ENCODE peak calls at places on chromosomes 3 and 15, in six cellular contexts. K, R, G, W, E and C are unnamed samples.

GRCh38 chr15:47511241-47511640 is 206.1 kb upstream of the SEMA6D start:
- DNase-seq in K (no peak), R (no peak), G (no peak), W (no peak), E (no peak), C (no peak)

GRCh38 chr15:70343961-70344360 is 246.2 kb upstream of the TLE3 start:
- DNase-seq in K (no peak), R (no peak), G (no peak), W (no peak), E (peak), C (no peak)

GRCh38 chr3:39158138-39158715 is 4.8 kb upstream of the CSRNP1 start:
- DNase-seq in K (no peak), R (no peak), G (no peak), W (no peak), E (no peak), C (no peak)

GRCh38 chr3:120506828-120507774 is 56.3 kb upstream of the FSTL1 start:
- DNase-seq in K (peak), R (no peak), G (no peak), W (peak), E (no peak), C (peak)

GRCh38 chr3:98994128-98994762 is 92.8 kb upstream of the DCBLD2 start:
- DNase-seq in K (peak), R (no peak), G (no peak), W (peak), E (no peak), C (no peak)

GRCh38 chr3:11221818-11222217 is 50.4 kb upstream of the ATG7 start:
- DNase-seq in K (no peak), R (no peak), G (no peak), W (no peak), E (no peak), C (no peak)

GRCh38 chr3:156593814-156594213 is 38.9 kb upstream of the SSR3 start:
- DNase-seq in K (no peak), R (no peak), G (no peak), W (no peak), E (no peak), C (no peak)

GRCh38 chr15:58182460-58183163 is 44.4 kb downstream of the AQP9 start:
- DNase-seq in K (peak), R (peak), G (peak), W (peak), E (no peak), C (peak)

GRCh38 chr3:120673116-120673515 is 8.9 kb downstream of the HGD start:
- DNase-seq in K (no peak), R (no peak), G (peak), W (no peak), E (no peak), C (no peak)

GRCh38 chr15:89971592-89971997 is 29.5 kb upstream of the ZNF710 start:
- DNase-seq in K (peak), R (peak), G (peak), W (peak), E (no peak), C (peak)

GRCh38 chr15:56492786-56493555 is 28.0 kb upstream of the MNS1 start:
- DNase-seq in K (no peak), R (no peak), G (no peak), W (no peak), E (no peak), C (no peak)

GRCh38 chr3:130462089-130462488 is 54.9 kb upstream of the COL6A6 start:
- DNase-seq in K (no peak), R (no peak), G (no peak), W (no peak), E (no peak), C (no peak)

GRCh38 chr15:42591238-42591936 is 16.0 kb downstream of the STARD9 start:
- DNase-seq in K (peak), R (no peak), G (no peak), W (no peak), E (no peak), C (no peak)

GRCh38 chr15:76293361-76293760 is 17.9 kb downstream of the ETFA start:
- DNase-seq in K (peak), R (no peak), G (no peak), W (no peak), E (no peak), C (no peak)

GRCh38 chr15:57732526-57733331 is 26.2 kb downstream of the POLR2M start:
- DNase-seq in K (peak), R (peak), G (peak), W (peak), E (no peak), C (peak)

GRCh38 chr3:4852780-4853748 is 126.2 kb upstream of the BHLHE40 start:
- DNase-seq in K (no peak), R (no peak), G (no peak), W (no peak), E (no peak), C (no peak)

GRCh38 chr3:111809196-111809595 is 49.9 kb upstream of the PHLDB2 start:
- DNase-seq in K (peak), R (no peak), G (no peak), W (no peak), E (no peak), C (no peak)

GRCh38 chr3:50370594-50370993 is 11.3 kb upstream of the TMEM115 start:
- DNase-seq in K (peak), R (no peak), G (no peak), W (no peak), E (no peak), C (no peak)

GRCh38 chr3:2133191-2133590 is 34.5 kb downstream of the CNTN4 start:
- DNase-seq in K (no peak), R (no peak), G (no peak), W (no peak), E (no peak), C (no peak)

GRCh38 chr15:94749848-94750617 is 518.7 kb downstream of the MCTP2 start:
- DNase-seq in K (no peak), R (no peak), G (no peak), W (no peak), E (no peak), C (no peak)

GRCh38 chr3:42501681-42502428 is 588 bp upstream of the VIPR1 start:
- DNase-seq in K (peak), R (peak), G (peak), W (no peak), E (peak), C (peak)

GRCh38 chr3:30576946-30577345 is 29.5 kb upstream of the TGFBR2 start:
- DNase-seq in K (peak), R (no peak), G (no peak), W (no peak), E (no peak), C (no peak)

GRCh38 chr3:25576836-25577454 is 87.8 kb downstream of the TOP2B start:
- DNase-seq in K (no peak), R (no peak), G (no peak), W (no peak), E (no peak), C (no peak)

GRCh38 chr3:63863150-63864007 is at the start of the genes ATXN7 and THOC7:
- DNase-seq in K (peak), R (peak), G (peak), W (no peak), E (peak), C (peak)

GRCh38 chr3:161558256-161558655 is 61.6 kb downstream of the OTOL1 start:
- DNase-seq in K (no peak), R (peak), G (no peak), W (no peak), E (no peak), C (no peak)

GRCh38 chr3:177441813-177442646 is 244.7 kb upstream of the TBL1XR1 start:
- DNase-seq in K (no peak), R (no peak), G (no peak), W (no peak), E (no peak), C (no peak)

GRCh38 chr3:106811376-106811775 is 565.9 kb upstream of the CCDC54 start:
- DNase-seq in K (peak), R (no peak), G (no peak), W (no peak), E (no peak), C (no peak)

GRCh38 chr3:136276049-136276755 is 26.1 kb downstream of the PCCB start:
- DNase-seq in K (no peak), R (no peak), G (no peak), W (no peak), E (no peak), C (no peak)

GRCh38 chr3:28891485-28891884 is 389.4 kb upstream of the RBMS3 start:
- DNase-seq in K (no peak), R (no peak), G (no peak), W (no peak), E (no peak), C (no peak)

GRCh38 chr3:178479860-178480259 is 56.4 kb upstream of the KCNMB2 start:
- DNase-seq in K (no peak), R (no peak), G (no peak), W (no peak), E (no peak), C (no peak)

GRCh38 chr3:197493049-197493448 is 62.7 kb downstream of the BDH1 start:
- DNase-seq in K (no peak), R (no peak), G (no peak), W (no peak), E (no peak), C (no peak)

GRCh38 chr15:99454941-99455795 is 110.6 kb upstream of the MEF2A start:
- DNase-seq in K (peak), R (peak), G (peak), W (peak), E (peak), C (peak)

GRCh38 chr3:159788987-159789386 is 199.6 kb upstream of the IL12A start:
- DNase-seq in K (no peak), R (no peak), G (no peak), W (no peak), E (no peak), C (no peak)

GRCh38 chr3:33360136-33360825 is 79.9 kb downstream of the UBP1 start:
- DNase-seq in K (peak), R (no peak), G (no peak), W (peak), E (no peak), C (no peak)

GRCh38 chr3:52839268-52839575 is 4.4 kb upstream of the MUSTN1 start:
- DNase-seq in K (no peak), R (peak), G (no peak), W (no peak), E (no peak), C (no peak)

GRCh38 chr3:159005148-159005547 is 203.3 kb downstream of the MFSD1 start:
- DNase-seq in K (no peak), R (no peak), G (no peak), W (no peak), E (no peak), C (no peak)

GRCh38 chr3:44648564-44649229 is at the start of gene ZNF35:
- DNase-seq in K (peak), R (peak), G (peak), W (peak), E (peak), C (peak)
- TF ChIP-seq POLR2A in K (peak), R (no peak), G (no peak), W (peak), E (no peak), C (peak)

GRCh38 chr3:24003466-24003865 is 58.4 kb downstream of the NR1D2 start:
- DNase-seq in K (no peak), R (no peak), G (no peak), W (no peak), E (no peak), C (no peak)

GRCh38 chr3:24004171-24004938 is 59.3 kb downstream of the NR1D2 start:
- DNase-seq in K (no peak), R (no peak), G (no peak), W (no peak), E (no peak), C (no peak)

GRCh38 chr3:24005669-24006068 is 60.6 kb downstream of the NR1D2 start:
- DNase-seq in K (no peak), R (no peak), G (no peak), W (no peak), E (no peak), C (no peak)

GRCh38 chr3:23999012-23999641 is 54.0 kb downstream of the NR1D2 start:
- DNase-seq in K (peak), R (peak), G (peak), W (peak), E (peak), C (peak)

DNA sequence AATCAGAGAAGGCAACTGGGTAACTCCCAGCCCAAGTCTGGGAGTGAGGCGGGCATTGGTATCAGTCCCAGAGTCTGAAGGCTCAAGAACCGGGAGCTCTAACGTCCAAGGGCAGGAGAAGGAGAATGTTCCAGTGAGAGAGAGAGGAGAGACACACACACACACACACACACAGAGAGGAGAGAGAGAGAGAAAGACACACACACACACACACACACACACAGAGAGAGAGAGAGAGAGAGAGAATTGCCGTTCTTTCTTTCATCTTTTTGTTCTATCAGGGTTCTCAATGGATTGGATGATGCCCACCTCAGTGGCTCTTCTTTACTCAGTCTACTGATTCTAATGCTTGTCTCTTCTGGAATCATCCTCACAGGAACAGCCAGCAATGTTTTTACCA is 57.0 kb downstream of the NR1D2 start:
- DNase-seq in K (no peak), R (no peak), G (no peak), W (no peak), E (no peak), C (no peak)
- H3K27ac ChIP-seq in K (no peak), R (no peak), G (no peak), W (no peak), E (no peak), C (no peak)

DNA sequence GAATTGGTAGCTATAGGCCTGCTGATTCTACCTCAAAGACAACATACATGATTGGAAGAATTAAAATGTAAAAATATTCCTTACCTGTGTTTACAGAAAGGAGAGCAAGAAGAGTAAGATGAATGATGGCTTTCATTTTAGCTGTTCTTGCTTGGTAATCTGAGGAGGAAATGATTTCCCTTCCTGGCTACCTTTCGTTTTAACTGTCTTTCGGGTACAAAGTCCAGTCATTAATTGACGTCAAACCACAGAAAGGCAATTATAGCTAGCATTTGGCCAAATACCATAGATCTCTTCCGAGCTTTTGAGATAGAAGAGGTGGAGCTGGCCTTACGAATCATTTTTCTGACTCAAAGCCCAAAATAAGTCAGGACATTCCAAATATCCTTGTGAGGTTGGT is at the start of gene MUC13:
- DNase-seq in K (no peak), R (no peak), G (no peak), W (no peak), E (no peak), C (no peak)
- TF ChIP-seq POLR2A in K (no peak), R (no peak), G (no peak), W (no peak), E (no peak), C (no peak)

GRCh38 chr15:85028416-85028815 is 46.8 kb downstream of the PDE8A start:
- DNase-seq in K (no peak), R (no peak), G (no peak), W (no peak), E (no peak), C (no peak)

GRCh38 chr15:85031086-85031943 is 49.7 kb downstream of the PDE8A start:
- DNase-seq in K (no peak), R (no peak), G (no peak), W (no peak), E (no peak), C (no peak)

GRCh38 chr15:85031944-85032587 is 50.4 kb downstream of the PDE8A start:
- DNase-seq in K (no peak), R (no peak), G (no peak), W (no peak), E (no peak), C (no peak)

GRCh38 chr15:85029221-85029620 is 47.6 kb downstream of the PDE8A start:
- DNase-seq in K (no peak), R (no peak), G (no peak), W (no peak), E (no peak), C (no peak)

GRCh38 chr15:85030301-85031049 is 48.8 kb downstream of the PDE8A start:
- DNase-seq in K (peak), R (no peak), G (no peak), W (no peak), E (no peak), C (no peak)
- H3K27ac ChIP-seq in K (no peak), R (peak), G (peak), W (no peak), E (no peak), C (peak)

GRCh38 chr3:171743327-171744054 is 66.8 kb downstream of the PLD1 start:
- DNase-seq in K (no peak), R (no peak), G (no peak), W (no peak), E (no peak), C (no peak)
- TF ChIP-seq POLR2A in K (no peak), R (no peak), G (no peak), W (no peak), E (no peak), C (no peak)

DNA sequence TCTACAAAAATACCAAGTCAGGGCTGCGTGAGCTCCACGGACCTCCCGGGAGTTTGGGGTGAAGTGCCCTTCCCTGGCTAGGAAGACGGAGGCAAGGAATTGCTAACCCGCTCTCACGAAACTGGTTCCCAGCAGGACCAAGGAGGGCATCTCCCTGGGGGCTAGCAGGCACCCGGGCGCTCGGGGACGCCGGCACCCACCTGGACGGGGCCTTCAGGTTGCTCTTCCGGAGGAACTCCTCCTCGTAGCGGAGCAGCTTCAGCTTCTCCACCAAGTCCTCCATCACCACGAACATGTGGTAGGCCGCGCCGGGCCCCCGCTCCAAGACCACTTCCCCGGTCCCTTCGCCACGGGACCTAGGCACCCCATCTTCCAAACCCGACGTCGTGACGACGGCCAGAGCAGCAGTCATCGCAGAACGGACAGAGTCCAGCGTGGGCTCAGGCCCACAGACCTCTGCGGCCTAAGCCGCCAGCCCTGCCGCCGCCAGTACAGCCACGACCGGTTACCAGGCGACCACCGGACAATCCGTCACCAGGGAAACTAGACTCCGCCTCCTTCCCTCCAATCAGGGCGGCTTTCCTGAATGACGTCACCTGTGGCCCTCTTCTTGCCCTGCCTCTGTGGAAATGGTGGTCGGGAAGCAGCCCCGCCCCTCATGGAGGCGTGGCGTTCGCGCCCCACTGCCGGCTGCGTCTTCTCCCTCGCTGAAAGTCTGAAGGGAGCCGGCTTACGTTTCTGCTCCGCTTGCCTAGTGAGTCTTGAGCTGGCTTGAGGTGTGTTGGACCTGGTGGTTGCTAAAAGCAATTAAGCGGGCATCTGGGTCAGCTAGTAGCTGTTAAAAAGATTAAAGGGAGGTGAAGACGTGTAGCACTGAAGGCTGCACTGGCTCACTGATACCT is at the start of gene IFT57:
- DNase-seq in K (peak), R (peak), G (peak), W (peak), E (peak), C (peak)
- H3K27ac ChIP-seq in K (peak), R (peak), G (peak), W (peak), E (peak), C (peak)

GRCh38 chr3:48553886-48554845 is 2.4 kb downstream of the PFKFB4 start:
- DNase-seq in K (no peak), R (no peak), G (no peak), W (no peak), E (no peak), C (no peak)

GRCh38 chr3:48556796-48557626 is at the start of gene PFKFB4:
- DNase-seq in K (peak), R (peak), G (peak), W (peak), E (peak), C (peak)

GRCh38 chr3:48555231-48555948 is 1.2 kb downstream of the PFKFB4 start:
- DNase-seq in K (no peak), R (no peak), G (no peak), W (no peak), E (no peak), C (no peak)

GRCh38 chr3:48558446-48559134 is 2.0 kb upstream of the PFKFB4 start:
- DNase-seq in K (no peak), R (peak), G (no peak), W (no peak), E (no peak), C (peak)

DNA sequence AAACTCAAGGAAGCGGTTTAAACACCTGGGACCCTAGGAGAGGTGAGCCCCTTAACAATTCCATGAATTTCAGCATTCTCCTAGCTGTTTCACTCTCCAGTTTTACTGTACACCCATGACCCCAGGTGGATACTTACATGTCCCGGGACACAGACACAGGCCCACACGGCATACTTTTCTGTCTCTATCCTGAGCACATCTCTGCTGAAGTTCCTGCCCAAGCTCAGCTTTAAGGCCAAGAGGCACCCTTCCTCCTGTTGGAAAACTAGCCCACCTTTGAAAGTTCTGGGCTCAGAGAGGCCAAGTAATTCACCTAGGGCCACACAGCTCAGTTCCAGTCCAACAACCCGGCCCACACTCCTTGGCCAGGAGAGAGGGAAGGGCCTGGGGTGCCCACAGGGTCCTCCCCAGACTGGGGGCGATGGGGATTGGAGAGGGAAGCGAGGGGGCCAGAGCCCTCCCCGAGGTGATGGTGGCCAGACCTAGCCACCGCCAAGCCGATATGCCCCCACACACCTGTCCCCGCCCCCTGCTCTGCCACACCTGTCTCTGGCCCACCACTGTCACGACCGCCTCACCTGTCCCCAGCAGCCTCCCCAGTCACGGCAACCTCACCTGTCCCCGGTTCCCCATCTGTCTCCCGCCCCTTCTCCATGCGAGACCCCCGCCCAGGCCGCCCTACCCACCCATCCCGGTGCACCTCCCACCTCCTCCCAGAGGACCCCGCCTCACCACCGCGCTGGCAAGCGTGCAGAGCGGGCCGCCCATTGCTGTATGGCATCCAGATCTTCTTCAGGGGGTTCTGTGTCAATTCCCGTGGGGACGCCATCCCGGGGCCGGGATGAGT is 431 bp downstream of the PFKFB4 start:
- DNase-seq in K (no peak), R (no peak), G (no peak), W (no peak), E (no peak), C (no peak)
- TF ChIP-seq POLR2A in K (no peak), R (peak), G (no peak), W (peak), E (no peak), C (no peak)

GRCh38 chr3:186224211-186224610 is 115.3 kb upstream of the ETV5 start:
- DNase-seq in K (no peak), R (no peak), G (no peak), W (no peak), E (no peak), C (no peak)
- H3K27ac ChIP-seq in K (no peak), R (no peak), G (no peak), W (no peak), E (no peak), C (no peak)